ENCODE peak calls at places on chromosomes 1 and 21, in nine cellular contexts. J is mucosa of gallbladder; S is T-helper 1 cell; M is OCI-LY7; T is NCI-H510A treated with DMSO at 0.1 percent for 48 hours; I is Peyer's patch; O is CD4-positive, CD25-positive, alpha-beta regulatory T cell; F is occipital lobe; K is adipocyte. R is an unnamed sample.

GRCh38 chr21:46503922-46504539 is 45.3 kb downstream of the DIP2A start:
- DNase-seq in J (no peak), S (no peak), M (no peak), T (no peak), I (no peak), O (no peak), F (no peak), K (no peak), R (no peak)

GRCh38 chr1:96722161-96722908 is 751 bp downstream of the PTBP2 start:
- DNase-seq in J (peak), S (no peak), M (peak), T (peak), I (peak), O (peak), F (peak), K (peak), R (peak)

GRCh38 chr1:147721711-147722110 is 38.7 kb downstream of the GJA5 start:
- DNase-seq in J (no peak), S (no peak), M (no peak), T (no peak), I (no peak), O (no peak), F (no peak), K (peak), R (peak)

GRCh38 chr1:75083848-75084514 is 50.2 kb upstream of the LHX8 start:
- DNase-seq in J (no peak), S (no peak), M (no peak), T (no peak), I (no peak), O (no peak), F (no peak), K (peak), R (peak)

GRCh38 chr1:63777286-63777685 is 3.5 kb downstream of the ROR1 start:
- DNase-seq in J (no peak), S (no peak), M (no peak), T (no peak), I (no peak), O (no peak), F (no peak), K (no peak), R (no peak)

GRCh38 chr1:47618830-47619229 is 181.0 kb downstream of the FOXD2 start:
- DNase-seq in J (peak), S (no peak), M (no peak), T (peak), I (no peak), O (no peak), F (no peak), K (no peak), R (no peak)

GRCh38 chr21:41961753-41962152 is 7.9 kb upstream of the C2CD2 start:
- DNase-seq in J (no peak), S (no peak), M (peak), T (no peak), I (no peak), O (no peak), F (no peak), K (no peak), R (no peak)

GRCh38 chr21:10273196-10273595 is 248.2 kb upstream of the TPTE start:
- DNase-seq in J (no peak), S (no peak), M (no peak), T (no peak), I (no peak), O (no peak), F (no peak), K (no peak), R (no peak)

GRCh38 chr1:78323311-78323710 is 167.5 kb upstream of the PTGFR start:
- DNase-seq in J (no peak), S (no peak), M (no peak), T (no peak), I (no peak), O (no peak), F (no peak), K (no peak), R (peak)

GRCh38 chr1:193058529-193059281 is 455 bp downstream of the UCHL5 start:
- DNase-seq in J (peak), S (peak), M (peak), T (peak), I (peak), O (peak), F (no peak), K (peak), R (peak)

GRCh38 chr1:212749924-212750535 is 41.5 kb downstream of the NSL1 start:
- DNase-seq in J (no peak), S (no peak), M (peak), T (peak), I (no peak), O (no peak), F (no peak), K (peak), R (peak)

GRCh38 chr1:48761411-48761810 is 15.3 kb downstream of the BEND5 start:
- DNase-seq in J (no peak), S (no peak), M (no peak), T (no peak), I (no peak), O (no peak), F (no peak), K (peak), R (peak)